ENCODE peak calls at places on chromosomes 4 and X, in four cellular contexts. U is GM23248, Y is GM23338, S is mesenchymal stem cell. W is an unnamed sample.

GRCh38 chr4:152072001-152072485 is 311.2 kb upstream of the GATB start:
- DNase-seq in U (peak; percentile 65), Y (no peak), S (no peak), W (no peak)

GRCh38 chrX:34624416-34624815 is 32.7 kb downstream of the TMEM47 start:
- DNase-seq in U (peak; percentile 12), Y (no peak), S (no peak), W (no peak)

GRCh38 chrX:25083661-25084060 is 67.9 kb upstream of the ARX start:
- DNase-seq in U (peak; percentile 7), Y (no peak), S (no peak), W (no peak)

GRCh38 chr4:7771541-7772507 is 167.8 kb downstream of the AFAP1 start:
- DNase-seq in U (no peak), Y (no peak), S (no peak), W (no peak)

GRCh38 chr4:169117591-169118081 is 107.6 kb upstream of the CBR4 start:
- DNase-seq in U (peak; percentile 81), Y (no peak), S (no peak), W (peak; percentile 79)

GRCh38 chr4:29073571-29073970 is 1646.6 kb upstream of the PCDH7 start:
- DNase-seq in U (no peak), Y (no peak), S (no peak), W (no peak)

GRCh38 chrX:56564921-56565861 is 1.8 kb downstream of the UBQLN2 start:
- DNase-seq in U (peak; percentile 45), Y (peak; percentile 1), S (no peak), W (peak; percentile 15)

GRCh38 chr4:128565565-128566186 is 243.8 kb upstream of the JADE1 start:
- DNase-seq in U (peak; percentile 21), Y (peak; percentile 85), S (peak; percentile 47), W (no peak)

GRCh38 chr4:80492761-80493160 is 157.2 kb downstream of the CFAP299 start:
- DNase-seq in U (no peak), Y (no peak), S (no peak), W (no peak)

GRCh38 chr4:8229341-8229975 is 30.4 kb downstream of the SH3TC1 start:
- DNase-seq in U (no peak), Y (no peak), S (no peak), W (no peak)

GRCh38 chrX:69361286-69361926 is 142.7 kb upstream of the NALF2 start:
- DNase-seq in U (peak; percentile 73), Y (no peak), S (no peak), W (peak; percentile 50)

GRCh38 chr4:39446842-39447573 is 11.7 kb downstream of the RPL9 start:
- DNase-seq in U (peak; percentile 82), Y (peak; percentile 91), S (peak; percentile 80), W (peak; percentile 10)

GRCh38 chr4:8302331-8302730 is 32.8 kb downstream of the HTRA3 start:
- DNase-seq in U (no peak), Y (no peak), S (no peak), W (no peak)

GRCh38 chr4:17561195-17561909 is 15.6 kb upstream of the LAP3 start:
- DNase-seq in U (peak; percentile 97), Y (no peak), S (no peak), W (peak; percentile 78)

GRCh38 chr4:145216532-145216931 is 36.1 kb upstream of the OTUD4 start:
- DNase-seq in U (peak; percentile 62), Y (peak; percentile 33), S (peak; percentile 41), W (peak; percentile 73)

GRCh38 chr4:94169803-94170372 is 37.8 kb upstream of the SMARCAD1 start:
- DNase-seq in U (no peak), Y (no peak), S (no peak), W (no peak)

GRCh38 chr4:2948895-2949781 is 14.1 kb downstream of the NOP14 start:
- DNase-seq in U (peak; percentile 50), Y (no peak), S (peak; percentile 31), W (peak; percentile 32)

GRCh38 chrX:72715546-72715945 is 1.4 kb upstream of the PHKA1 start:
- DNase-seq in U (no peak), Y (no peak), S (no peak), W (no peak)

GRCh38 chr4:171891038-171891437 is 77.8 kb downstream of the GALNTL6 start:
- DNase-seq in U (no peak), Y (peak; percentile 8), S (no peak), W (no peak)

GRCh38 chr4:123423819-123424218 is 27.2 kb downstream of the SPRY1 start:
- DNase-seq in U (no peak), Y (no peak), S (no peak), W (no peak)

GRCh38 chr4:123419885-123420743 is 23.5 kb downstream of the SPRY1 start:
- DNase-seq in U (no peak), Y (no peak), S (no peak), W (no peak)

GRCh38 chr4:123421942-123422781 is 25.6 kb downstream of the SPRY1 start:
- DNase-seq in U (no peak), Y (no peak), S (no peak), W (no peak)

GRCh38 chr4:123418486-123418931 is 21.9 kb downstream of the SPRY1 start:
- DNase-seq in U (peak; percentile 90), Y (peak; percentile 93), S (peak; percentile 77), W (peak; percentile 94)

GRCh38 chr4:123421227-123421941 is 24.8 kb downstream of the SPRY1 start:
- DNase-seq in U (peak; percentile 15), Y (no peak), S (peak; percentile 79), W (no peak)
- H3K4me1 ChIP-seq in U (peaks cover 31% of the 10 kb centered on the region), Y (peaks cover 19% of the 10 kb centered on the region), S (no peaks in the 10 kb centered on the region), W (peaks cover 22% of the 10 kb centered on the region)

DNA sequence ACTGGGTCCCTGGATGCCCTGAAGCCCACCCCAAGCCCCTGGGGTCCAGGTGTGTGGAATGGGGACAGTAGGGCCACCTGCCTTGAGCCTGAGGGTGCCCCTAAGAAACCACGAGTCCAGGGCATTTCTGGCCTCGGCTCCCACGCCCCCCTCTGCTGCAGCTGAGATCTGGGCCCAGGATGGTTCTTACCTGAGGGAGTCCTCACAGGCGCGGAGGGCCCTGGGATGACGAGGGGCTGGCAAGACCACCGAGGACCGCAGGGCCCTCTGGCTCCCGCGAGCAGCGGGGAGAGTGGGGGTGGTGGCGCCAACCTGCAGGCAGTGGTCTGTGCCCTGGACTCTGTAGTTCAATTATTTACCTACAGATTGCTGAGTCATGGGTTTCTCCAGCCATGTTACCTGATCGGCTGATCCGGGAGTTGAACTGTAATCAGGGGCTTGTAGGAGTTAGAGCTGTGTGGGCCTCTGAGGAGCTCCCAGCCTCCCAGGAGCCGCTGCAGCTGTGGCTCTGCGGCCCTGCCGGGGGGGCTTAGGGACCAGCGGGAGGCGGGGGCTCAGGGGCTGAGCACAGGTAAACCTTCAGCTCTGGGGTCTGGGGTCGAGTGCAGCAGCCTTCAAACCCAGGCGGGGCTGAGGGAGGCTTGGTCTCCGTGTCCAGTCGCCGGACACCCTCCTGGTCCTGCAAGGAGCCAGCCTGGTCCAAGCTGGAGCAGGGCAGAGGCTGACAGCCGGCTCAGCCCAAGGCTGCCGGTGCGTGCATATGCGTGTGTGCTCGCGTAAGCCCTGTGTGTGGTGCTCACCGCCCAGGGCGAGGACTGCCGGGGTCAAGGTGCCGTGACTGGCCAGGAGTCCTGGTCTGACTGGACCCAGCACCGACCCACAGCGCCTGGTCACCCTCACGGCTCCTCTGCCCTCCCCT is at the start of gene SLC26A1:
- DNase-seq in U (no peak), Y (no peak), S (no peak), W (no peak)
- H3K4me3 ChIP-seq in U (no peak within 1 kb of the TSS), Y (no peak within 1 kb of the TSS), S (no peak within 1 kb of the TSS), W (no peak within 1 kb of the TSS)

GRCh38 chr4:87056884-87057283 is 122.1 kb downstream of the AFF1 start:
- DNase-seq in U (no peak), Y (no peak), S (no peak), W (no peak)
- H3K4me1 ChIP-seq in U (peaks cover 19% of the 10 kb centered on the region), Y (peaks cover 48% of the 10 kb centered on the region), S (peaks cover 10% of the 10 kb centered on the region), W (peaks cover 50% of the 10 kb centered on the region)

GRCh38 chr4:147755567-147756295 is 23.8 kb downstream of the ARHGAP10 start:
- DNase-seq in U (peak; percentile 74), Y (no peak), S (peak; percentile 62), W (peak; percentile 38)
- H3K4me3 ChIP-seq in U (peak overlapping the region; percentile 24), Y (no peak overlapping the region), S (peak overlapping the region; percentile 21), W (peak overlapping the region; percentile 60)

DNA sequence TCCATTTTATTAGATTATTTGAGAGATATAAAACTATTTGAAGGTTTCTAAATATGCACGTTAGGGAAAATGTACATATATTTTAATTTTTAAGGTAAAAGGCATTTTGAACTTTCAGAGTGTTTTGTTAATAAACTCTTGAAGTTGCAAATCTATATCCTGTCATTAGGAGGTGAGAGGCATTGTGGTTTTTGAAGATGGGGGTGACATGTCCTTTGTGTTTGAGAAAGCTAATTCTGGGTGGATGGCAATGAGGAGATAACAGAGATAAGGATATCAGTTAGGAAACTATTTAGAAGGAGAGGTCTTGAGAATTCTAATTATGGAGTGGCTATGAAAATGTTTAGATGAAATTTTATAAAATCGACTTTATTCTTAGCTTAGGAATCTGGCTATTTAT is 6.1 kb downstream of the STIM2 start:
- DNase-seq in U (no peak), Y (no peak), S (no peak), W (no peak)
- H3K4me1 ChIP-seq in U (peaks cover 26% of the 10 kb centered on the region), Y (peaks cover 30% of the 10 kb centered on the region), S (no peaks in the 10 kb centered on the region), W (peaks cover 20% of the 10 kb centered on the region)

W was measured in adipocyte.